ENCODE peak calls at places on chromosomes 2 and 18, in eight cellular contexts. N is activated CD4-positive, alpha-beta T cell treated with anti-CD3 and anti-CD28 coated beads, Interleukin-2, amount 50 U/mL, for 24 hours; L is left ventricle myocardium inferior; J is stromal cell of bone marrow; Z is left cardiac atrium; X is fibroblast of mammary gland; V is GM04503; B is HEK293T. U is an unnamed sample.

GRCh38 chr18:74796928-74797576 is 199.4 kb downstream of the ZNF407 start:
- DNase-seq in N (no peak), L (no peak), J (no peak), Z (no peak), X (peak), V (peak), B (no peak), U (no peak)

GRCh38 chr18:57649536-57650495 is 28.2 kb upstream of the NARS1 start:
- DNase-seq in N (no peak), L (no peak), J (peak), Z (no peak), X (peak), V (peak), B (no peak), U (no peak)

GRCh38 chr2:17644997-17645715 is 104.7 kb downstream of the VSNL1 start:
- DNase-seq in N (no peak), L (no peak), J (peak), Z (no peak), X (peak), V (no peak), B (no peak), U (no peak)

GRCh38 chr2:170694316-170694715 is 20.8 kb upstream of the SP5 start:
- DNase-seq in N (no peak), L (no peak), J (no peak), Z (no peak), X (no peak), V (no peak), B (no peak), U (no peak)

GRCh38 chr2:188983427-188984101 is 9.4 kb downstream of the COL3A1 start:
- DNase-seq in N (no peak), L (no peak), J (peak), Z (no peak), X (peak), V (peak), B (no peak), U (no peak)

GRCh38 chr2:18741888-18742287 is 152.5 kb upstream of the NT5C1B start:
- DNase-seq in N (no peak), L (peak), J (no peak), Z (no peak), X (no peak), V (no peak), B (no peak), U (no peak)

GRCh38 chr18:3667255-3668137 is 217.5 kb downstream of the TGIF1 start:
- DNase-seq in N (no peak), L (no peak), J (no peak), Z (no peak), X (no peak), V (no peak), B (no peak), U (no peak)

GRCh38 chr18:35050004-35050623 is 8.9 kb downstream of the MAPRE2 start:
- DNase-seq in N (no peak), L (no peak), J (no peak), Z (no peak), X (no peak), V (no peak), B (no peak), U (no peak)

GRCh38 chr2:205617905-205618304 is 64.4 kb upstream of the NRP2 start:
- DNase-seq in N (no peak), L (no peak), J (no peak), Z (no peak), X (no peak), V (no peak), B (no peak), U (no peak)

U was measured in HuH-7.